ENCODE peak calls at places on chromosomes 5 and 9, in four cellular contexts. U is suprapubic skin, S is keratinocyte, E is aorta. B is an unnamed sample. For H3K4me1, the result is how much of the 10 kb centered on the place peaks cover.

GRCh38 chr5:15695171-15695676 is 195.2 kb downstream of the FBXL7 start:
- DNase-seq in U (no peak), S (no peak), E (no peak), B (no peak)

GRCh38 chr9:38680827-38681226 is 39.1 kb downstream of the FAM240B start:
- DNase-seq in U (no peak), S (no peak), E (no peak), B (no peak)

GRCh38 chr9:3526903-3527652 is 1.3 kb upstream of the RFX3 start:
- DNase-seq in U (peak), S (no peak), E (peak), B (no peak)

GRCh38 chr9:131310833-131311554 is 21.5 kb downstream of the PLPP7 start:
- DNase-seq in U (no peak), S (no peak), E (no peak), B (no peak)

GRCh38 chr9:120711841-120712538 is 2.3 kb downstream of the MEGF9 start:
- DNase-seq in U (no peak), S (no peak), E (no peak), B (no peak)

GRCh38 chr5:66560371-66560770 is 35.8 kb upstream of the MAST4 start:
- DNase-seq in U (no peak), S (no peak), E (no peak), B (no peak)

GRCh38 chr5:168777651-168778050 is 198.5 kb upstream of the PANK3 start:
- DNase-seq in U (no peak), S (no peak), E (no peak), B (no peak)

GRCh38 chr5:39019231-39019630 is 55.0 kb downstream of the RICTOR start:
- DNase-seq in U (no peak), S (no peak), E (no peak), B (no peak)

GRCh38 chr5:178123987-178124925 is 6.6 kb upstream of the RMND5B start:
- DNase-seq in U (peak), S (no peak), E (no peak), B (no peak)

GRCh38 chr9:91734371-91734981 is 215.6 kb downstream of the ROR2 start:
- DNase-seq in U (peak), S (no peak), E (peak), B (no peak)

GRCh38 chr5:110957934-110958333 is 113.6 kb upstream of the TSLP start:
- DNase-seq in U (no peak), S (peak), E (no peak), B (no peak)

GRCh38 chr9:19471737-19472648 is 63.2 kb downstream of the ACER2 start:
- DNase-seq in U (peak), S (no peak), E (peak), B (peak)

GRCh38 chr9:4430492-4431261 is 59.6 kb upstream of the SLC1A1 start:
- DNase-seq in U (no peak), S (no peak), E (no peak), B (no peak)

GRCh38 chr5:51881901-51882300 is 498.7 kb downstream of the ISL1 start:
- DNase-seq in U (no peak), S (no peak), E (no peak), B (peak)

GRCh38 chr5:9653811-9654210 is 23.7 kb upstream of the TAS2R1 start:
- DNase-seq in U (no peak), S (no peak), E (peak), B (no peak)

GRCh38 chr5:41600738-41601137 is 90.3 kb upstream of the PLCXD3 start:
- DNase-seq in U (no peak), S (no peak), E (no peak), B (no peak)

GRCh38 chr5:127963931-127964330 is 119.6 kb upstream of the SLC12A2 start:
- DNase-seq in U (no peak), S (no peak), E (no peak), B (no peak)

GRCh38 chr5:127813633-127814171 is 110.5 kb downstream of the CCDC192 start:
- DNase-seq in U (no peak), S (peak), E (no peak), B (no peak)

GRCh38 chr5:90488791-90489190 is 14.1 kb downstream of the POLR3G start:
- DNase-seq in U (no peak), S (no peak), E (no peak), B (no peak)

GRCh38 chr9:108850293-108850897 is 5.4 kb downstream of the ACTL7B start:
- DNase-seq in U (no peak), S (no peak), E (no peak), B (no peak)

GRCh38 chr5:104734046-104734445 is 1171.5 kb upstream of the NUDT12 start:
- DNase-seq in U (no peak), S (no peak), E (no peak), B (no peak)

GRCh38 chr9:122125891-122126331 is 32.8 kb upstream of the TTLL11 start:
- DNase-seq in U (no peak), S (peak), E (no peak), B (no peak)

GRCh38 chr9:95176755-95177319 is 140.7 kb downstream of the FANCC start:
- DNase-seq in U (no peak), S (no peak), E (no peak), B (no peak)

GRCh38 chr5:115952579-115952978 is 9.7 kb upstream of the LVRN start:
- DNase-seq in U (no peak), S (no peak), E (no peak), B (no peak)

GRCh38 chr5:891117-891836 is 1.3 kb downstream of the BRD9 start:
- DNase-seq in U (peak), S (no peak), E (no peak), B (no peak)

GRCh38 chr5:42583322-42583721 is 160.1 kb downstream of the GHR start:
- DNase-seq in U (no peak), S (peak), E (peak), B (peak)

GRCh38 chr5:115372121-115372520 is 75.7 kb upstream of the CCDC112 start:
- DNase-seq in U (no peak), S (no peak), E (no peak), B (no peak)

GRCh38 chr5:180209137-180209581 is at the start of gene RASGEF1C:
- DNase-seq in U (no peak), S (no peak), E (peak), B (peak)

GRCh38 chr9:132166599-132166998 is 4.7 kb downstream of the NTNG2 start:
- DNase-seq in U (no peak), S (no peak), E (no peak), B (no peak)

GRCh38 chr5:55344392-55344992 is 36.7 kb downstream of the MTREX start:
- DNase-seq in U (no peak), S (no peak), E (no peak), B (peak)

GRCh38 chr9:98372077-98372812 is 116.8 kb upstream of the TBC1D2 start:
- DNase-seq in U (peak), S (no peak), E (no peak), B (no peak)

GRCh38 chr9:129549684-129550083 is 71.2 kb downstream of the C9orf50 start:
- DNase-seq in U (peak), S (no peak), E (peak), B (no peak)

GRCh38 chr9:88476491-88477271 is 58.3 kb upstream of the NXNL2 start:
- DNase-seq in U (no peak), S (no peak), E (no peak), B (no peak)

GRCh38 chr9:76414656-76415055 is 20.4 kb upstream of the RFK start:
- DNase-seq in U (no peak), S (no peak), E (no peak), B (no peak)

GRCh38 chr9:89881431-89881830 is 276.6 kb downstream of the GADD45G start:
- DNase-seq in U (no peak), S (peak), E (no peak), B (no peak)

GRCh38 chr5:88245241-88245892 is 23.3 kb downstream of the TMEM161B start:
- DNase-seq in U (no peak), S (no peak), E (no peak), B (no peak)

DNA sequence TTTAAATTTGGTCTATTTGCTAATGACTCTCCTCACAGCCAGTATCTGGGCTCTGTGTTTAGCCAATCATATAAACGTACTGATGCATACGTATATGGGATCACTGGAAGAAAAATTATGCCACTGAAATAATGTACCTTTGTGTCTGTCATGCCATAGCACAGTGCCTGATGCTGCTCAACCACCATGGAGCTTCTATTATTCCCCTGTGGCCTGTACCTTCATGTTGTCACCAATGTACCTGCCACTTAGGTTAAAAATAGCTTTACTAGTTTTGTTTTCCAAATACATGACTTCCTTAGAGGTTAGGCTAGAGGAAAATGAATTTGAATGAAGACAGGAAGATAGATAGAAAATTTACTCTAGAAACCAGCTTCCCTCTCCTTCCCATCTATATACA is 34.6 kb downstream of the HACD4 start:
- DNase-seq in U (no peak), S (no peak), E (no peak), B (no peak)
- H3K4me3 ChIP-seq in U (no peak), S (no peak), E (no peak), B (no peak)

GRCh38 chr9:127868278-127868903 is 9.1 kb downstream of the AK1 start:
- DNase-seq in U (no peak), S (no peak), E (no peak), B (no peak)

GRCh38 chr9:127865645-127866464 is 11.4 kb upstream of the ENG start:
- DNase-seq in U (no peak), S (no peak), E (no peak), B (no peak)

GRCh38 chr9:127869310-127870152 is 7.9 kb downstream of the AK1 start:
- DNase-seq in U (peak), S (peak), E (peak), B (peak)

GRCh38 chr9:127867356-127868277 is 9.9 kb downstream of the AK1 start:
- DNase-seq in U (peak), S (no peak), E (no peak), B (no peak)

DNA sequence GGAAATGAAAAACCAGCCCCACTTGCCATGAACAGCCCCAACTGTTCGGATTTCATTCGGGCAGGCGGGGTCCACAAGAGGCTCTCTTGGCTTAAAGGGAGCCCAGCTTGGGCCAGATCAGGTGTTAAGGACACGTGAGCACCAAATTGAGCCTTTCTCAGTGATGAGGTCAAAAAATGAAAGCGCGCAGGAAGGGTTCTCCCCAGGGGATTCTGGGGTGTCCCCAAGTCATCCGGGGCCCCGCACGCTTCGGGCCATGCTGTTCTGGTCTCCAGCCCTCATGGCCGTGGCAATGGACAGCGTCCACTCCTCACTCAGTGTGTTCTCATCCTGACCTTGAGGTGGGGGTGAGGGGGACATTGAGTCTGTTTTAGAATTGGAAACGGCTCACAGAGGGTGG is 10.9 kb downstream of the AK1 start:
- DNase-seq in U (no peak), S (no peak), E (no peak), B (no peak)
- H3K4me1 ChIP-seq in U (under half), S (under half), E (under half), B (under half)

GRCh38 chr9:136958898-136959850 is 7.1 kb downstream of the LCN12 start:
- DNase-seq in U (no peak), S (no peak), E (no peak), B (no peak)

GRCh38 chr9:136960938-136961275 is 8.8 kb downstream of the LCN12 start:
- DNase-seq in U (no peak), S (no peak), E (no peak), B (no peak)

GRCh38 chr9:136961279-136962065 is 9.4 kb downstream of the LCN12 start:
- DNase-seq in U (no peak), S (no peak), E (peak), B (no peak)

GRCh38 chr9:136962163-136962562 is 10.1 kb downstream of the LCN12 start:
- DNase-seq in U (no peak), S (no peak), E (no peak), B (no peak)

GRCh38 chr9:136960212-136960937 is 8.3 kb downstream of the LCN12 start:
- DNase-seq in U (no peak), S (no peak), E (no peak), B (no peak)
- H3K27ac ChIP-seq in U (no peak), S (no peak), E (no peak), B (no peak)

DNA sequence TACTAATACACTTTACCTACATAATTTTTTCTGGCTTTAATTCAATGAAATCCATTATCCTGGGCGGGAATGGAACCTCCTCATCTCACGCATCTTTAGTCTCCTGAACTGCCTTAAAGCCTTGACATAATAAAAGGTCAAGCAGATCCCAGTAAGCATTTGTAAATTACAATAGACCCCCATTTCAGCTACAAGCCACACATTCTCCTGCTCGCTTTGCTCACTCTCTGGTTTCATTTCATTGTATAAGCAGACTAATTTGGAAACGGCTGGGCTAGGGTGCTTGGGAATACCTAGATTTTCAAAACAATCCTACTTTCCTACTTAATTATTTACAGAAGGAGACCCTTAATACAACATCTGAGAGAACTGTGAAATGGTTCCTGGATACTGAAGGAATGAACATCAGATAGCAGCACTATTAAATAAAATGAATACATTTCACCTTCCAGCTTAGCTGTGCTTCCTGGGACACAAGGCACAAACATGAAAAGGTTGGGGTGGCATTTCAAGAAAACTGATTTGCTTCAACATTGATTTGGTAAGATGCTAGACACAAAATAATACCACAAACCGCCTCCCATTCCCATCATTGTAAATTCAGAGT is 1.5 kb downstream of the JAKMIP2 start:
- DNase-seq in U (no peak), S (no peak), E (no peak), B (no peak)
- H3K4me3 ChIP-seq in U (no peak), S (no peak), E (no peak), B (peak)

DNA sequence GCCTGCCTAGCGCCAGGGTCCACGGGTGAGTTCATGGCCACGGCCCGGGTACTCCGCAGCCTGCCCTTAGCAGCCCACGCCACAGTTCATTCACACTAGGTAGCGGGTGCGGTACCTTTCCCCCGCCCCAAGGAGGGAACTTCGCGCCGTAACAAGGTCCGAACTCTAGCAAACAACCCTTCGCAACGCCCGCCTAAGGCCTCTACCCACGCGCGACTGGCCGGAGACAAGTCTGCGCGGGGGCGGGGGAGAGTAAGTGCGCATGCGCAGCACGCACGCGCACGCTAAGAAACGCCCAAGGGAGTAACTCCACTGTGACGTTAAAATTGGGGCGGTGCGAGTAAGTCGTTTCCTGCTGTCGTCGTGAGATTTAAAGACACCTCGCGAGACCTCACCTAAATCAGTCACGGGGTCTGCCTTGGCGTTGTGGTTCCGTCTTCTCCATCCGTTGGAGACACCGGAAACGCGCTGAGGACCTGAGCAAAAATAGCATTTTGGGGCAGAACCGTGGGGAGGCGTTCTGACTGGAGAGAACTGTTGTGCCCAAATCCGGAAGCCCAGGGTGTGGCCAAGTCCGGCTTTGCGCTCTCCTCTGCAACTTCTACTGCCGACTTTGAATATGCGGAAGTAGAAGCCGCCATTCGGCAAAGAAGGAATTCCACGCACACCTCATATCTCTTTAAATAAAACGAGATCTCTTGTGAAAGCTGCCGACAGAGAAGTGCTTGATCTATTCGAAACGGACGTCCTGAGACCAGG is at the start of gene RAPGEF6:
- DNase-seq in U (peak), S (peak), E (peak), B (peak)
- H3K4me1 ChIP-seq in U (under half), S (under half), E (under half), B (under half)